ENCODE peak calls at places on chromosomes 1 and 21, in nine cellular contexts. V, B, H, Q, O, E, X, C and T are unnamed samples.

GRCh38 chr1:46166521-46167462 is 8.1 kb upstream of the TSPAN1 start:
- DNase-seq in X (no peak), B (peak; percentile 10), Q (peak; percentile 48), E (peak; percentile 86), V (no peak), O (no peak), H (no peak), C (peak; percentile 80), T (no peak)

GRCh38 chr21:42369821-42370220 is 3.5 kb upstream of the TFF1 start:
- DNase-seq in V (no peak), Q (no peak), E (no peak), H (no peak), O (no peak), X (no peak), B (no peak), C (no peak), T (no peak)

GRCh38 chr1:79059361-79059760 is 52.8 kb upstream of the ADGRL4 start:
- DNase-seq in C (no peak), Q (no peak), O (no peak), B (no peak), V (peak; percentile 43), E (no peak), H (no peak), X (peak; percentile 26), T (no peak)

GRCh38 chr1:15188678-15189077 is 35.1 kb downstream of the TMEM51 start:
- DNase-seq in C (no peak), O (no peak), E (no peak), Q (no peak), V (no peak), B (no peak), H (no peak), X (no peak), T (no peak)

GRCh38 chr1:10538608-10539355 is 64.0 kb downstream of the PEX14 start:
- DNase-seq in E (no peak), V (peak; percentile 14), Q (no peak), O (no peak), X (no peak), C (no peak), B (no peak), H (no peak), T (no peak)

GRCh38 chr1:231241751-231242150 is 739 bp downstream of the GNPAT start:
- DNase-seq in C (no peak), B (no peak), V (peak; percentile 22), E (no peak), H (peak; percentile 35), O (no peak), Q (peak; percentile 38), X (peak; percentile 20), T (peak; percentile 26)

GRCh38 chr1:154682252-154682651 is 74.3 kb upstream of the ADAR start:
- DNase-seq in Q (no peak), C (no peak), X (no peak), V (no peak), E (no peak), H (peak; percentile 33), B (no peak), O (no peak), T (no peak)

GRCh38 chr1:59967141-59967697 is 40.6 kb upstream of the CYP2J2 start:
- DNase-seq in V (peak; percentile 45), C (no peak), O (peak; percentile 73), H (peak; percentile 78), B (no peak), X (no peak), Q (no peak), E (no peak), T (peak; percentile 63)

GRCh38 chr1:25208561-25209222 is 23.6 kb downstream of the SYF2 start:
- DNase-seq in Q (no peak), E (no peak), O (no peak), B (no peak), C (no peak), X (no peak), V (no peak), H (no peak), T (no peak)

GRCh38 chr1:157105988-157106812 is 6.6 kb upstream of the ETV3L start:
- DNase-seq in C (peak; percentile 65), B (no peak), O (no peak), Q (peak; percentile 63), H (no peak), V (peak; percentile 90), E (peak; percentile 29), X (peak; percentile 75), T (peak; percentile 92)

GRCh38 chr1:56578963-56579875 is at the start of gene PLPP3:
- DNase-seq in C (peak; percentile 92), V (peak; percentile 96), O (peak; percentile 68), B (no peak), Q (peak; percentile 44), X (peak; percentile 86), H (peak; percentile 90), E (peak; percentile 89), T (peak; percentile 95)

GRCh38 chr1:245298781-245299180 is 144.0 kb downstream of the KIF26B start:
- DNase-seq in E (no peak), C (no peak), X (peak; percentile 19), V (peak; percentile 88), Q (no peak), H (peak; percentile 97), B (no peak), O (peak; percentile 91), T (peak; percentile 44)

GRCh38 chr1:175863291-175864050 is 120.1 kb upstream of the TNR start:
- DNase-seq in C (no peak), B (no peak), X (no peak), V (no peak), E (no peak), H (no peak), Q (no peak), O (no peak), T (no peak)

GRCh38 chr1:112925015-112925414 is 31.0 kb downstream of the SLC16A1 start:
- DNase-seq in O (no peak), E (no peak), C (no peak), H (no peak), Q (no peak), V (no peak), B (no peak), X (no peak), T (no peak)

GRCh38 chr1:113821916-113822315 is 9.6 kb upstream of the RSBN1 start:
- DNase-seq in C (no peak), E (no peak), Q (no peak), H (no peak), V (no peak), X (no peak), O (no peak), B (no peak), T (no peak)

GRCh38 chr1:69743146-69743545 is 175.4 kb downstream of the LRRC7 start:
- DNase-seq in Q (no peak), X (no peak), V (no peak), H (no peak), E (no peak), O (no peak), C (no peak), B (no peak), T (no peak)

GRCh38 chr1:154969741-154970452 is 650 bp downstream of the SHC1 start:
- DNase-seq in C (no peak), E (peak; percentile 51), B (no peak), Q (no peak), H (no peak), O (no peak), V (no peak), X (peak; percentile 7), T (no peak)

GRCh38 chr1:62343911-62344310 is 24.7 kb upstream of the KANK4 start:
- DNase-seq in B (no peak), V (no peak), X (no peak), C (no peak), E (no peak), O (no peak), Q (no peak), H (no peak), T (no peak)

GRCh38 chr1:231781887-231782286 is 155.3 kb downstream of the DISC1 start:
- DNase-seq in E (no peak), H (no peak), X (no peak), Q (no peak), B (no peak), O (peak; percentile 21), C (no peak), V (peak; percentile 38), T (peak; percentile 27)

GRCh38 chr1:81974883-81975555 is 174.3 kb downstream of the ADGRL2 start:
- DNase-seq in X (no peak), V (no peak), Q (no peak), C (no peak), B (no peak), H (no peak), O (no peak), E (no peak), T (no peak)

GRCh38 chr1:244273845-244274619 is 177.7 kb downstream of the ADSS2 start:
- DNase-seq in C (peak; percentile 69), E (peak; percentile 78), O (no peak), X (peak; percentile 97), H (no peak), V (peak; percentile 100), Q (no peak), B (no peak), T (peak; percentile 99)

GRCh38 chr1:200887036-200887435 is 7.7 kb upstream of the INAVA start:
- DNase-seq in Q (no peak), B (no peak), V (no peak), C (no peak), O (no peak), E (no peak), H (no peak), X (no peak), T (no peak)

GRCh38 chr1:220843481-220844011 is 35.7 kb upstream of the HLX start:
- DNase-seq in E (peak; percentile 62), C (peak; percentile 82), H (peak; percentile 36), Q (no peak), O (no peak), B (no peak), V (peak; percentile 39), X (peak; percentile 21), T (peak; percentile 20)

GRCh38 chr1:205488074-205488723 is 16.3 kb upstream of the CDK18 start:
- DNase-seq in E (peak; percentile 48), B (peak; percentile 25), Q (peak; percentile 80), O (no peak), V (peak; percentile 55), X (peak; percentile 81), H (peak; percentile 51), C (no peak), T (peak; percentile 73)

GRCh38 chr1:33512612-33513011 is 40.2 kb downstream of the ZSCAN20 start:
- DNase-seq in X (no peak), Q (no peak), H (no peak), V (no peak), C (no peak), B (no peak), E (no peak), O (peak; percentile 32), T (peak; percentile 6)

GRCh38 chr1:3466366-3467075 is 12.1 kb downstream of the ARHGEF16 start:
- DNase-seq in E (peak; percentile 14), H (no peak), C (no peak), V (no peak), B (no peak), X (no peak), Q (no peak), O (no peak), T (no peak)

GRCh38 chr1:37602750-37603694 is 7.3 kb upstream of the GNL2 start:
- DNase-seq in E (no peak), B (peak; percentile 32), H (peak; percentile 6), V (peak; percentile 37), O (no peak), X (peak; percentile 54), C (no peak), Q (peak; percentile 56), T (peak; percentile 43)

GRCh38 chr1:154607084-154607747 is 770 bp downstream of the ADAR start:
- DNase-seq in Q (no peak), X (peak; percentile 35), O (no peak), V (peak; percentile 58), E (no peak), B (no peak), C (no peak), H (no peak), T (peak; percentile 74)

GRCh38 chr1:213337025-213337678 is 286.1 kb downstream of the RPS6KC1 start:
- DNase-seq in E (no peak), H (no peak), X (no peak), Q (no peak), V (no peak), C (no peak), O (no peak), B (no peak), T (no peak)

GRCh38 chr21:25366116-25366515 is 241.2 kb downstream of the MRPL39 start:
- DNase-seq in V (no peak), O (no peak), E (no peak), Q (no peak), C (no peak), X (no peak), B (no peak), H (no peak), T (no peak)

GRCh38 chr1:109312978-109313775 is 6.4 kb upstream of the MYBPHL start:
- DNase-seq in H (peak; percentile 77), O (no peak), X (peak; percentile 69), V (peak; percentile 34), B (no peak), Q (no peak), C (no peak), E (peak; percentile 34), T (no peak)